ENCODE peak calls at places on chromosome 5, in five cellular contexts. One of them, this sample, is unnamed.
A peak's percentile ranks its signal among the peaks of the same experiment; 100 is the strongest.

GRCh38 chr5:79827159-79827562 is 137.5 kb downstream of the CMYA5 start:
- DNase-seq in GM23338: no peak
- DNase-seq in HepG2: no peak
- DNase-seq in K562: no peak
- DNase-seq in GM12878: no peak
- DNase-seq in this sample: no peak

GRCh38 chr5:39057745-39058144 is 16.5 kb downstream of the RICTOR start:
- DNase-seq in GM23338: no peak
- DNase-seq in HepG2: no peak
- DNase-seq in K562: no peak
- DNase-seq in GM12878: no peak
- DNase-seq in this sample: no peak

GRCh38 chr5:28430565-28431178 is 1392.3 kb upstream of the CDH9 start:
- DNase-seq in GM23338: no peak
- DNase-seq in HepG2: no peak
- DNase-seq in K562: no peak
- DNase-seq in GM12878: no peak
- DNase-seq in this sample: peak; percentile 6

GRCh38 chr5:90549729-90550275 is 8.8 kb upstream of the ADGRV1 start:
- DNase-seq in GM23338: no peak
- DNase-seq in HepG2: no peak
- DNase-seq in K562: peak; percentile 40
- DNase-seq in GM12878: no peak
- DNase-seq in this sample: no peak

GRCh38 chr5:170362102-170362501 is 27.1 kb downstream of the KCNMB1 start:
- DNase-seq in GM23338: no peak
- DNase-seq in HepG2: no peak
- DNase-seq in K562: no peak
- DNase-seq in GM12878: no peak
- DNase-seq in this sample: no peak

GRCh38 chr5:96548941-96549340 is 113.2 kb upstream of the CAST start:
- DNase-seq in GM23338: no peak
- DNase-seq in HepG2: no peak
- DNase-seq in K562: no peak
- DNase-seq in GM12878: no peak
- DNase-seq in this sample: peak; percentile 20

GRCh38 chr5:143187495-143187894 is 216.0 kb downstream of the NR3C1 start:
- DNase-seq in GM23338: no peak
- DNase-seq in HepG2: no peak
- DNase-seq in K562: no peak
- DNase-seq in GM12878: no peak
- DNase-seq in this sample: no peak

GRCh38 chr5:162593881-162594280 is 526.3 kb downstream of the GABRG2 start:
- DNase-seq in GM23338: peak; percentile 28
- DNase-seq in HepG2: no peak
- DNase-seq in K562: peak; percentile 1
- DNase-seq in GM12878: no peak
- DNase-seq in this sample: peak; percentile 2

GRCh38 chr5:22970956-22971618 is 117.9 kb upstream of the CDH12 start:
- DNase-seq in GM23338: no peak
- DNase-seq in HepG2: no peak
- DNase-seq in K562: no peak
- DNase-seq in GM12878: no peak
- DNase-seq in this sample: no peak

GRCh38 chr5:36651775-36652685 is 45.6 kb downstream of the SLC1A3 start:
- DNase-seq in GM23338: no peak
- DNase-seq in HepG2: no peak
- DNase-seq in K562: no peak
- DNase-seq in GM12878: no peak
- DNase-seq in this sample: no peak

GRCh38 chr5:81121836-81122235 is 111.3 kb upstream of the CKMT2 start:
- DNase-seq in GM23338: no peak
- DNase-seq in HepG2: no peak
- DNase-seq in K562: no peak
- DNase-seq in GM12878: no peak
- DNase-seq in this sample: no peak

GRCh38 chr5:148393390-148393741 is 9.6 kb downstream of the FBXO38 start:
- DNase-seq in GM23338: peak; percentile 57
- DNase-seq in HepG2: peak; percentile 37
- DNase-seq in K562: no peak
- DNase-seq in GM12878: no peak
- DNase-seq in this sample: no peak

DNA sequence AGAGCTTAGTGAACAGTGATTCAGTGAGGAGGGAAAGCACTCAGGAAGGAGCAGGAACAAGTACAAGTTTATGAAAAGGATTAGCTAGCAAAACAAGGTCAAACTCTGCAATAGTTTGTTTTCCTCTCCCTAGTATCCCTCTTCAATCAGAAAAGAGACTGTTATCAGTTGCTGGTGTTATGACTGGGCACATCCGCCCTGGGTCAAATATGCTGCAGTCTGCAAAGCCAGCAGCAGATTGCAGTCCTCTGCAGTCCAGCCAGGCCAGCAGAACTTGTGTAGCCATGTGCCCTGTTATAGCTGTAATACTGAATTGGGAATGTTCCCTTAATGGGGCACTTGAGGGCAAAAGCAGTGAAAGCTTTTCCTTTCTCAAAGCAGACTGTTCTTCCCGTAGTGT is 12.0 kb downstream of the PCDHAC2 start:
- DNase-seq in GM23338: no peak
- DNase-seq in HepG2: peak; percentile 38
- DNase-seq in K562: no peak
- DNase-seq in GM12878: no peak
- DNase-seq in this sample: no peak
- TF ChIP-seq JUNB in GM23338: no peak
- TF ChIP-seq JUNB in HepG2: no peak
- TF ChIP-seq JUNB in K562: no peak
- TF ChIP-seq JUNB in GM12878: no peak
- TF ChIP-seq JUNB in this sample: no peak

DNA sequence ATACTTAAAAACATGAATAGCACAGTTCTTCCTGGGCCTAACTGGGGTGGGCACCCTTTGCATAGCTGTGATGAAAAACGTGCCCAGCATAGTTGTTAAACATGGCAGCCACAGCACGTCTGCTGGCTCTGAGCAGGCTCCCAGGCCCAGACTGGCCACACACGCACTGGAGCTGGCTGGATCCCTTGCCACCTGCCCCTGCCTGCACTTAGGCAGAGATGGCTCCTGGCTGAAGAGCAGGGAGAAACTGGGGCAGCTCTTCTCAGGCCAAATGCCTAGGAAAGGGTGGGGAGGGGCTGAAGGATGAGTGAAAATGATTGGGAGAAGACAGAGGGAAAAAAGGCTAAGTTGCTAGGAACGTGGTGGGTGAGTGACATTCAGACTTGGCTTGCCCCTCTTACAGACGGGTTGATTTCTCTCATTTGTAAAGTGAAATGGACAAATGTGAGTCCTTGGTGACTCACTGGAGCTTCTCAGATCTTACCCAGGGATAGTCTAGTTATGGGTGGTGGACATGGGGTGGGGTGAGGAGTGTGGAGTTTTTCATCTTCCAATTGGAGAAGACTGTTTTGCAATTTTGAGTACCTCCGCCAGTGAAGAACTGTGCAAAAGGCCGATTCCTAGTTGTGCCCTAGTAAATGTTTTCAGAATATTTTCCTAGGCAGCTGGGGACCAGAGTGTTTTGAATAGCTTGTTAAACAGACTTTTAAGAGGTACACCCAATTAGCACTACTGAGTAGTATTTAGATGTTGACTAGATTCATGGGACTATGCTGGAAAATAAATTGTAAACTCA is 42.4 kb downstream of the TRIO start:
- DNase-seq in GM23338: no peak
- DNase-seq in HepG2: no peak
- DNase-seq in K562: no peak
- DNase-seq in GM12878: no peak
- DNase-seq in this sample: peak; percentile 51
- TF ChIP-seq JUNB in GM23338: no peak
- TF ChIP-seq JUNB in HepG2: no peak
- TF ChIP-seq JUNB in K562: no peak
- TF ChIP-seq JUNB in GM12878: no peak
- TF ChIP-seq JUNB in this sample: peak; percentile 23

DNA sequence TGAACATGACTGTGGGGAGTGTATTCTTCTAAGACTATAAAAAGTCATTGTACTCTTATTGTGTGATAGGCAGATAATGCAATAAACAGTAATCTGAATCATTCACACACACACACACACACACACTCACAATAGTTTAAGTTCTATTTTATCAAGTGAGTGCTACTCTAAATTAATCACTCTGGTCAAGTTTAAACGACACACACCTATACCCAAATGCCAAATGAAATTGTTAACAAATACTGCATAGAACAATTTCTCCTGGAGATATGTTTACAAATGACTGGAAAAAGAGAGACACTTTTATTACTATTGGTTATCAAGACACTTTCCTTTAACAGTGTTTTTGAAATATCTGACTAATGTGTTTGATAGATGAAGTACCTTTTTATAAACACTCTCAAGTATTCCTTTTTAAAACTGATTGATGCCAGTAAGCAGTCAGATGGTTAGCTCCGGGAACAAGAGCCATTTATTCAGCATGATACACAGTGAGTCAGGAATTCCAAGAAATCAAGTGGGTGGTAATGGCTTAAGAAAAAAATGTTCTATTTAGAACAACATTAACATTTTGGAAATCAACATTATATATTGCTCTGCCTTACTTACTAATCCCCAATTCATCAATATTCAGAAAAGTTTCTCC is 521.6 kb upstream of the ST8SIA4 start:
- DNase-seq in GM23338: no peak
- DNase-seq in HepG2: no peak
- DNase-seq in K562: no peak
- DNase-seq in GM12878: no peak
- DNase-seq in this sample: peak; percentile 4
- TF ChIP-seq JUNB in GM23338: no peak
- TF ChIP-seq JUNB in HepG2: no peak
- TF ChIP-seq JUNB in K562: no peak
- TF ChIP-seq JUNB in GM12878: no peak
- TF ChIP-seq JUNB in this sample: no peak

GRCh38 chr5:103445426-103446035 is 117.1 kb downstream of the NUDT12 start:
- DNase-seq in GM23338: no peak
- DNase-seq in HepG2: no peak
- DNase-seq in K562: no peak
- DNase-seq in GM12878: no peak
- DNase-seq in this sample: no peak

GRCh38 chr5:103444333-103445038 is 118.1 kb downstream of the NUDT12 start:
- DNase-seq in GM23338: no peak
- DNase-seq in HepG2: no peak
- DNase-seq in K562: no peak
- DNase-seq in GM12878: no peak
- DNase-seq in this sample: no peak

GRCh38 chr5:103439007-103439406 is 123.6 kb downstream of the NUDT12 start:
- DNase-seq in GM23338: no peak
- DNase-seq in HepG2: no peak
- DNase-seq in K562: no peak
- DNase-seq in GM12878: no peak
- DNase-seq in this sample: no peak

GRCh38 chr5:103442756-103443155 is 119.8 kb downstream of the NUDT12 start:
- DNase-seq in GM23338: no peak
- DNase-seq in HepG2: no peak
- DNase-seq in K562: no peak
- DNase-seq in GM12878: no peak
- DNase-seq in this sample: no peak

DNA sequence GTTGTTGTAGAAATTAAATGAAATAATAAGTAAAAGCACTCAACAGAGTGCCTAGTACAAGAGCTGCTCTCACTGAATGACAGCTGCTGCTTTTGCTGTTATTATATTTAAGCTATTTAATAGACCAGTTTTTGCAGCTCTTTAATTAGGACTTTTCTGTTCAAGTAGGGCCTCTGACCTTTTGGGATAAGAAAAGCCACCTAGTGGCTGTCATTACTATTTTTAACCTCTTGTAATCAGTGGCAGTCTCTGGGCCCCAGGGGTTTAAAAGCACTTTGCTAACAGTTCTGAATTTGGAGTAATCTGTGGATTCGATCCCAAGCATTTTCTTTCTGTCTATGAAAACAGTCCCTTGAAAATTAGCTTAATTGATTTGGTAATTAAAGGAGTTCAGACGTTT is 121.1 kb downstream of the NUDT12 start:
- DNase-seq in GM23338: peak; percentile 75
- DNase-seq in HepG2: no peak
- DNase-seq in K562: no peak
- DNase-seq in GM12878: no peak
- DNase-seq in this sample: peak; percentile 6
- TF ChIP-seq JUNB in GM23338: no peak
- TF ChIP-seq JUNB in HepG2: no peak
- TF ChIP-seq JUNB in K562: no peak
- TF ChIP-seq JUNB in GM12878: no peak
- TF ChIP-seq JUNB in this sample: no peak

This sample was measured in A549.